ENCODE peak calls at places on chromosome 19, in five cellular contexts. W, P, C, J and H are unnamed samples.

GRCh38 chr19:46442808-46443450 is 14.2 kb upstream of the PNMA8C start:
- DNase-seq in J (peak), C (peak), P (no peak), W (peak), H (peak)

GRCh38 chr19:43699506-43700367 is 16.1 kb upstream of the IRGC start:
- DNase-seq in W (peak), J (peak), P (no peak), C (peak), H (peak)

GRCh38 chr19:2168619-2169424 is 5.1 kb downstream of the DOT1L start:
- DNase-seq in C (peak), J (no peak), P (no peak), W (peak), H (peak)

GRCh38 chr19:39110263-39110967 is 15.2 kb upstream of the PAK4 start:
- DNase-seq in P (peak), W (peak), C (peak), J (peak), H (no peak)

GRCh38 chr19:27671876-27672275 is 1541.1 kb downstream of the UQCRFS1 start:
- DNase-seq in C (no peak), W (no peak), P (no peak), J (no peak), H (peak)

GRCh38 chr19:4278010-4278409 is 1.1 kb upstream of the SHD start:
- DNase-seq in C (no peak), P (no peak), W (no peak), J (no peak), H (no peak)

GRCh38 chr19:40802300-40803169 is 3.5 kb downstream of the EGLN2 start:
- DNase-seq in W (peak), J (no peak), P (peak), C (peak), H (peak)

GRCh38 chr19:17334414-17335409 is at the start of gene ANO8:
- DNase-seq in J (peak), W (peak), C (peak), P (peak), H (peak)

GRCh38 chr19:33300016-33300981 is 2.0 kb downstream of the CEBPA start:
- DNase-seq in P (no peak), C (no peak), J (no peak), W (peak), H (peak)

GRCh38 chr19:27971071-27971470 is 1241.9 kb downstream of the UQCRFS1 start:
- DNase-seq in C (no peak), P (no peak), W (no peak), J (peak), H (no peak)

GRCh38 chr19:41223431-41224234 is 4.6 kb downstream of the AXL start:
- DNase-seq in P (no peak), W (no peak), C (peak), J (no peak), H (no peak)

GRCh38 chr19:8224394-8225145 is 15.4 kb downstream of the CERS4 start:
- DNase-seq in C (peak), W (peak), J (no peak), P (no peak), H (no peak)
- H3K27ac ChIP-seq in C (no peak), W (no peak), J (no peak), P (no peak), H (no peak)

DNA sequence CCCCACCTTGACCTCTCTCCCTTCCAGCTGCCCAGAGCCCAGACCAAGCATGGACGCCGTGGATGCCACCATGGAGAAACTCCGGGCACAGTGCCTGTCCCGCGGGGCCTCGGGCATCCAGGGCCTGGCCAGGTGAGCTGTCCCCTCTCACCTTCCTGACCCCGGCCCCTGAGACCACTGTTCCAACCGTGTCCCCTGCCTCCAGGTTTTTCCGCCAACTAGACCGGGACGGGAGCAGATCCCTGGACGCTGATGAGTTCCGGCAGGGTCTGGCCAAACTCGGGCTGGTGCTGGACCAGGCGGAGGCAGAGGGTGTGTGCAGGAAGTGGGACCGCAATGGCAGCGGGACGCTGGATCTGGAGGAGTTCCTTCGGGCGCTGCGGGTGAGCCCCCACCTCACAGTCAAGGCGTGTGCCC is 312 bp downstream of the CAPS start:
- DNase-seq in P (no peak), W (no peak), J (no peak), C (no peak), H (no peak)
- H3K27ac ChIP-seq in P (no peak), W (peak), J (no peak), C (no peak), H (peak)

GRCh38 chr19:35731779-35732405 is 10.4 kb downstream of the IGFLR1 start:
- DNase-seq in W (no peak), C (no peak), J (no peak), P (no peak), H (no peak)
- H3K27ac ChIP-seq in W (no peak), C (no peak), J (no peak), P (no peak), H (no peak)

GRCh38 chr19:16085115-16085514 is 8.8 kb downstream of the TPM4 start:
- DNase-seq in W (no peak), P (no peak), J (no peak), C (no peak), H (peak)
- H3K27ac ChIP-seq in W (no peak), P (no peak), J (no peak), C (no peak), H (peak)

DNA sequence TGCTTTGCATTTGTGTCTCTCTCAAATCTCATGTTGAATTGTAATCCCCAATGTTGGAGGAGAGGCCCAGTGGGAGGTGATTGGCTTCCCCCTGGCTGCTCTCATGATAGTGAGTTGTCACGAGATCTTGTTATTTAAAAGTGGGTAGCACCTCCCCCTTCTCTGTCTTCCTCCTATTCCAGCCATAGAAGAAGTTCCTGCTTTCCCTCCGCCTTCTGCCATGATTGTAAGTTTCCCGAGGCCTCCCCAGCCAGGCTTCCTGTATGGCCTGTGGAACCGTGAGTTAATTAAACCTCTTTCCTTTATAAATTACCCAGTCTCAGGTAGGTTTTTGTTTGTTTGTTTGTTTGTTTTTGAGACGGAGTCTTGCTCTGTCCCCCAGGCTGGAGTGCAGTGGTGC is 3.8 kb downstream of the LILRA4 start:
- DNase-seq in J (no peak), W (no peak), C (no peak), P (no peak), H (no peak)
- H3K27ac ChIP-seq in J (no peak), W (no peak), C (no peak), P (no peak), H (no peak)

GRCh38 chr19:42540071-42540553 is 11.8 kb upstream of the CEACAM1 start:
- DNase-seq in W (no peak), C (no peak), J (peak), P (no peak), H (no peak)
- H3K27ac ChIP-seq in W (no peak), C (no peak), J (no peak), P (no peak), H (no peak)